ENCODE peak calls at places on chromosomes 3 and 15, in seven cellular contexts. Y, A, M, E, V, C and R are unnamed samples.
A peak's percentile ranks its signal among the peaks of the same experiment; 100 is the strongest.

GRCh38 chr3:170132335-170132734 is 49.2 kb downstream of the PHC3 start:
- DNase-seq in Y (peak; percentile 79), A (no peak), M (no peak), E (no peak), V (no peak), C (no peak), R (no peak)

GRCh38 chr15:36880226-36880912 is 220.0 kb downstream of the MEIS2 start:
- DNase-seq in Y (no peak), A (no peak), M (no peak), E (no peak), V (no peak), C (no peak), R (no peak)

GRCh38 chr3:101868534-101869464 is 19.5 kb downstream of the NFKBIZ start:
- DNase-seq in Y (no peak), A (no peak), M (peak; percentile 31), E (peak; percentile 90), V (no peak), C (peak; percentile 67), R (peak; percentile 67)

GRCh38 chr3:32296251-32297204 is 58.0 kb downstream of the CMTM8 start:
- DNase-seq in Y (peak; percentile 68), A (peak; percentile 65), M (peak; percentile 42), E (peak; percentile 22), V (peak; percentile 75), C (peak; percentile 65), R (peak; percentile 62)

GRCh38 chr3:117052356-117052755 is 342.8 kb downstream of the TUSC7 start:
- DNase-seq in Y (no peak), A (no peak), M (no peak), E (peak; percentile 52), V (no peak), C (no peak), R (no peak)

GRCh38 chr15:77187751-77188464 is 117.0 kb upstream of the TSPAN3 start:
- DNase-seq in Y (peak; percentile 62), A (no peak), M (peak; percentile 80), E (peak; percentile 58), V (peak; percentile 11), C (no peak), R (peak; percentile 48)

GRCh38 chr3:63385629-63386028 is 107.5 kb downstream of the SYNPR start:
- DNase-seq in Y (no peak), A (no peak), M (no peak), E (no peak), V (no peak), C (no peak), R (no peak)

GRCh38 chr3:97942801-97943546 is 29.3 kb downstream of the RIOX2 start:
- DNase-seq in Y (no peak), A (no peak), M (no peak), E (no peak), V (peak; percentile 60), C (no peak), R (no peak)

GRCh38 chr15:92845109-92845508 is 55.0 kb upstream of the CHD2 start:
- DNase-seq in Y (peak; percentile 73), A (no peak), M (no peak), E (peak; percentile 28), V (peak; percentile 35), C (no peak), R (peak; percentile 36)

GRCh38 chr15:39041979-39042485 is 477.4 kb upstream of the RASGRP1 start:
- DNase-seq in Y (no peak), A (no peak), M (no peak), E (no peak), V (no peak), C (no peak), R (no peak)

GRCh38 chr3:150227839-150228238 is 180.3 kb upstream of the TSC22D2 start:
- DNase-seq in Y (peak; percentile 70), A (peak; percentile 26), M (peak; percentile 25), E (no peak), V (no peak), C (peak; percentile 37), R (peak; percentile 86)

GRCh38 chr3:150760431-150761200 is 2.4 kb downstream of the SIAH2 start:
- DNase-seq in Y (no peak), A (no peak), M (no peak), E (no peak), V (no peak), C (no peak), R (no peak)

GRCh38 chr15:99143230-99143629 is 38.4 kb downstream of the SYNM start:
- DNase-seq in Y (no peak), A (no peak), M (no peak), E (no peak), V (no peak), C (no peak), R (no peak)

GRCh38 chr15:41892621-41893421 is 1.0 kb downstream of the SPTBN5 start:
- DNase-seq in Y (no peak), A (peak; percentile 31), M (peak; percentile 85), E (no peak), V (peak; percentile 25), C (peak; percentile 92), R (peak; percentile 75)

GRCh38 chr15:90234519-90234988 is 545 bp downstream of the GDPGP1 start:
- DNase-seq in Y (no peak), A (no peak), M (no peak), E (peak; percentile 12), V (no peak), C (no peak), R (no peak)

GRCh38 chr3:46995901-46996562 is 16.6 kb downstream of the NBEAL2 start:
- DNase-seq in Y (no peak), A (no peak), M (no peak), E (no peak), V (no peak), C (no peak), R (peak; percentile 21)

GRCh38 chr3:62873672-62874397 is 1.4 kb downstream of the CADPS start:
- DNase-seq in Y (peak; percentile 92), A (no peak), M (peak; percentile 64), E (peak; percentile 50), V (no peak), C (no peak), R (peak; percentile 64)

GRCh38 chr3:73100734-73101550 is 39.5 kb downstream of the EBLN2 start:
- DNase-seq in Y (peak; percentile 78), A (peak; percentile 83), M (peak; percentile 70), E (peak; percentile 38), V (peak; percentile 61), C (peak; percentile 89), R (peak; percentile 95)

GRCh38 chr3:184160456-184160855 is 5.3 kb downstream of the DVL3 start:
- DNase-seq in Y (no peak), A (no peak), M (no peak), E (peak; percentile 89), V (no peak), C (no peak), R (no peak)

GRCh38 chr3:114718071-114718896 is 424.5 kb downstream of the TIGIT start:
- DNase-seq in Y (no peak), A (no peak), M (no peak), E (no peak), V (no peak), C (no peak), R (no peak)

GRCh38 chr3:66401157-66401550 is 99.7 kb downstream of the LRIG1 start:
- DNase-seq in Y (no peak), A (no peak), M (no peak), E (peak; percentile 61), V (no peak), C (no peak), R (no peak)

GRCh38 chr3:71537211-71537611 is 46.3 kb downstream of the FOXP1 start:
- DNase-seq in Y (no peak), A (no peak), M (no peak), E (peak; percentile 99), V (peak; percentile 88), C (no peak), R (no peak)

GRCh38 chr15:28098766-28099554 is at the start of gene OCA2:
- DNase-seq in Y (no peak), A (peak; percentile 75), M (no peak), E (peak; percentile 40), V (no peak), C (peak; percentile 61), R (peak; percentile 76)

GRCh38 chr15:84699538-84700191 is 16.3 kb downstream of the SEC11A start:
- DNase-seq in Y (no peak), A (no peak), M (no peak), E (no peak), V (no peak), C (no peak), R (no peak)

DNA sequence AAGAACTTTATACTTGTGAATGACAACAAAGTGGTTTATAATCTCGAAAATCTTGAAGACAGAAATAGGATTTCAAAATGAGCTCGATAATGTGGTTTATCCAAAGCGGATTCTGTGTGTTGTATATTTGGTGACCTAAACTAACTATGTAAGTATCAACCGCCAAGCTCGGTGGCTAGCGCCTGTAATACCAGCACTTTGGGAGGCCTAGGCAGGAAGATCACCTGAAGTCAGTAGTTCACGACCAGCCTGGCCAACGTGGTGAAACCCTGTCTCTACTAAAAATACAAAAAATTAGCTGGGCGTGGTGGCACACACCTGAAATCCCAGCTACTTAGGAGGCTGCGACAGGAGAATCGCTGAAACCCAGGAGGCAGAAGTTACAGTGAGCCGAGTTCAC is 2.2 kb downstream of the ATP13A3 start:
- DNase-seq in Y (no peak), A (no peak), M (no peak), E (no peak), V (no peak), C (no peak), R (no peak)
- H3K4me3 ChIP-seq in Y (peak overlapping the region; percentile 73), A (no peak overlapping the region), M (no peak overlapping the region), E (peak overlapping the region; percentile 25), V (no peak overlapping the region), C (peak overlapping the region; percentile 67), R (no peak overlapping the region)

DNA sequence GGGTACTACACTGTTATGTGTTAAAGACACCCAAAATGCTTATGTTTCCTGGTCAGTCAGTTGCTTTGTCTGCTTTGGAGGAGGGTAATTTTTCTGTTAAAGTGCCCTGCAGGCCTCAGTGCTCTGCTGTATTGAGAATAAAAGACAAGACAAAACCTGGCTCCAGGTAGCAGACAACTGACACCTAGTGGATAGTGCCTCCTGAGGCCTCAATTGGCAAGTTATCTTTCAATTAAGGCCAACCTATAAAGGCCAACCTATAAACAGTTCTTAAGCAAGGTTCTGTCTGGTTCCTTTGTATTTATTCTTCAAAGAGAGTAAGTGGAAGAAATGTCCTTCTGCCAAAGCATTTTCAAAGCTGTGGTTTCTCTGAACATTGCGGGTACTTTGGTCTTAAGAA is 773.8 kb downstream of the MECOM start:
- DNase-seq in Y (no peak), A (no peak), M (no peak), E (no peak), V (peak; percentile 29), C (no peak), R (no peak)
- TF ChIP-seq CTCF in Y (peak; percentile 16), A (no peak), M (no peak), E (no peak), V (peak; percentile 38), C (no peak), R (no peak)

GRCh38 chr3:50676031-50676705 is 1.4 kb downstream of the DOCK3 start:
- DNase-seq in Y (no peak), A (no peak), M (no peak), E (no peak), V (no peak), C (no peak), R (no peak)
- H3K4me3 ChIP-seq in Y (no peak overlapping the region), A (no peak overlapping the region), M (no peak overlapping the region), E (no peak overlapping the region), V (no peak overlapping the region), C (no peak overlapping the region), R (no peak overlapping the region)

DNA sequence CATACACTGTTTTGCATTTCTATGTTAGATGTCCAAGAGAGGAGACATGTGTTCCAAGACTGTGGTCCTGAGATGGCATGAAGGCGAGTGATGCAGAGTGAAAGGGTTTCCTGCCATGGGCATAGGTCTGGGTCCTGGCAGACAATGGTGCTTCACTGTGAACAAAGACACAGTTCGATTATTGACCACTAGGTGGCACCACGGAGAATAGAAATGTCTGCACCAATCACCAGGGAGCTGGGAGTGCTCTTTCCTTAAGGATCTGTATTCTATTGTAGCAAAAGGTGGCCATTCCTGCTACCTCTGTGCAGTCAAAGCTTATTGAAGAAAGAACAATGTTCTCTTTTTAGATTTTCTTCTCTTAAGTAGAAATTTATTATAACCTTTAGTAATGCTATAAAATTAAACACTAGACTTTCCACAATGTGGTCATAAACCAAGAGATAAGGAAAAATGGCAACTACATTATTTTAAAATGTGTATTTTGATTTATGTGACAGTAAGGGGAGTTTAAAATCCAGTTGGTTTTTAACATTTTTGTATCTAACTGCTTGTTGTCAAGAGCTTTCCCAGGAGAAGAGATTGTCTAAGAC is 88.7 kb downstream of the GABRG3 start:
- DNase-seq in Y (peak; percentile 44), A (no peak), M (no peak), E (peak; percentile 17), V (no peak), C (no peak), R (no peak)
- TF ChIP-seq CTCF in Y (peak; percentile 85), A (no peak), M (peak; percentile 52), E (peak; percentile 59), V (no peak), C (no peak), R (no peak)